ENCODE peak calls at places on chromosomes 16 and 17, in ten cellular contexts. Z is hepatic stellate cell; E is stimulated activated CD4-positive, alpha-beta T cell treated with anti-CD3 and anti-CD28 coated beads, TNF-alpha, amount 100 ng/mL, for 4 hours; F is stimulated activated CD8-positive, alpha-beta memory T cell treated with anti-CD3 and anti-CD28 coated beads, Interleukin-4, amount 100 ng/mL, for 24 hours; H is GM23248; R is anterior cingulate cortex; N is prostate gland; G is heart left ventricle; V is left colon; T is NCI-H2171 treated with DMSO at 0.1 percent for 48 hours. S is an unnamed sample.

GRCh38 chr16:66269631-66270332 is 96.7 kb upstream of the CDH5 start:
- DNase-seq in T (no peak), E (no peak), R (no peak), F (no peak), V (no peak), G (no peak), N (no peak), Z (no peak), H (no peak), S (no peak)

GRCh38 chr17:57152916-57153528 is 68.0 kb downstream of the AKAP1 start:
- DNase-seq in N (no peak), V (no peak), F (no peak), Z (no peak), G (no peak), T (no peak), R (no peak), E (no peak), H (no peak), S (no peak)

GRCh38 chr16:72561-73537 is at the start of gene RHBDF1:
- DNase-seq in N (peak; percentile 59), R (no peak), V (peak; percentile 73), E (no peak), G (peak; percentile 68), H (peak; percentile 80), F (no peak), T (no peak), Z (peak; percentile 89), S (no peak)

GRCh38 chr17:45371414-45372324 is 54.8 kb upstream of the MAP3K14 start:
- DNase-seq in G (peak; percentile 90), N (peak; percentile 82), Z (peak; percentile 95), F (peak; percentile 32), R (no peak), H (peak; percentile 98), V (peak; percentile 72), E (peak; percentile 23), T (peak; percentile 45), S (peak; percentile 13)

GRCh38 chr17:83176272-83176955 is 97.0 kb downstream of the METRNL start:
- DNase-seq in T (no peak), R (no peak), V (no peak), G (no peak), Z (no peak), F (no peak), E (no peak), N (no peak), H (no peak), S (no peak)

GRCh38 chr16:54071516-54071915 is 215.1 kb downstream of the IRX3 start:
- DNase-seq in F (no peak), V (no peak), Z (no peak), H (no peak), R (no peak), N (no peak), G (no peak), T (no peak), E (no peak), S (no peak)

GRCh38 chr17:6928193-6928592 is 67.7 kb upstream of the ALOX12 start:
- DNase-seq in R (no peak), T (no peak), E (no peak), N (no peak), H (no peak), F (no peak), G (no peak), Z (no peak), V (no peak), S (no peak)

GRCh38 chr17:4940625-4941021 is 555 bp downstream of the RNF167 start:
- DNase-seq in Z (no peak), H (peak; percentile 52), T (no peak), F (no peak), G (no peak), V (peak; percentile 58), R (no peak), E (no peak), N (no peak), S (no peak)

GRCh38 chr17:36133629-36134259 is 30.1 kb downstream of the CCL4 start:
- DNase-seq in E (no peak), N (no peak), G (no peak), H (peak; percentile 9), T (peak; percentile 3), R (no peak), V (no peak), Z (no peak), F (no peak), S (no peak)

GRCh38 chr16:10738231-10739077 is 5.2 kb upstream of the NUBP1 start:
- DNase-seq in G (peak; percentile 95), Z (peak; percentile 50), V (peak; percentile 26), H (peak; percentile 79), E (no peak), T (peak; percentile 16), F (peak; percentile 31), R (no peak), N (no peak), S (peak; percentile 74)

GRCh38 chr17:17303847-17304490 is 796 bp downstream of the NT5M start:
- DNase-seq in H (no peak), G (no peak), Z (no peak), R (no peak), T (no peak), N (no peak), V (no peak), E (no peak), F (no peak), S (no peak)

GRCh38 chr17:68498479-68499326 is 13.5 kb upstream of the PRKAR1A start:
- DNase-seq in G (peak; percentile 83), Z (no peak), T (no peak), N (no peak), E (no peak), F (no peak), R (no peak), V (peak; percentile 37), H (peak; percentile 45), S (no peak)

GRCh38 chr17:1830288-1830687 is 483 bp downstream of the RPA1 start:
- DNase-seq in H (peak; percentile 35), R (no peak), T (peak; percentile 66), V (no peak), N (peak; percentile 9), Z (peak; percentile 16), G (no peak), E (no peak), F (no peak), S (no peak)

GRCh38 chr17:36066365-36066945 is 2.4 kb downstream of the CCL18 start:
- DNase-seq in R (no peak), T (no peak), Z (no peak), V (no peak), H (no peak), G (no peak), N (no peak), F (no peak), E (no peak), S (no peak)

GRCh38 chr16:266258-267164 is 9.2 kb downstream of the RGS11 start:
- DNase-seq in F (no peak), T (no peak), Z (no peak), R (no peak), V (no peak), N (no peak), G (no peak), H (no peak), E (no peak), S (no peak)

S was measured in hippocampal formation.